ENCODE peak calls at places on chromosomes 4 and X, in ten cellular contexts. K is HFFc6, W is neural crest cell, U is HFF-Myc, H is thoracic aorta, M is RWPE1, V is AG09309, B is cardiac muscle cell, E is foreskin fibroblast, T is pancreas. S is an unnamed sample.

GRCh38 chrX:148823986-148824385 is 323.6 kb downstream of the AFF2 start:
- DNase-seq in K (no peak), H (no peak), B (no peak), M (no peak), W (no peak), U (no peak), E (no peak), V (no peak), T (no peak), S (no peak)

GRCh38 chrX:113892401-113892800 is 691.5 kb upstream of the HTR2C start:
- DNase-seq in T (no peak), B (no peak), H (no peak), V (no peak), K (no peak), M (peak), U (no peak), W (no peak), E (no peak), S (no peak)

GRCh38 chr4:46016306-46016705 is 107.5 kb downstream of the GABRG1 start:
- DNase-seq in U (no peak), T (no peak), E (no peak), K (no peak), V (no peak), B (peak), H (no peak), W (no peak), M (no peak), S (no peak)

GRCh38 chrX:40245411-40246140 is 147.8 kb upstream of the BCOR start:
- DNase-seq in V (no peak), U (no peak), B (no peak), T (no peak), M (no peak), K (peak), W (peak), H (no peak), E (no peak), S (no peak)

GRCh38 chr4:159201168-159201567 is 98.3 kb downstream of the RAPGEF2 start:
- DNase-seq in B (no peak), V (no peak), T (no peak), U (no peak), H (no peak), M (no peak), E (no peak), W (no peak), K (no peak), S (no peak)

GRCh38 chr4:109947918-109948317 is 35.2 kb downstream of the EGF start:
- DNase-seq in W (no peak), V (no peak), B (no peak), U (no peak), H (no peak), M (no peak), K (no peak), T (no peak), E (no peak), S (no peak)

GRCh38 chr4:163048447-163048846 is 118.2 kb downstream of the NAF1 start:
- DNase-seq in E (no peak), M (peak), V (no peak), B (peak), K (no peak), H (no peak), W (no peak), U (no peak), T (no peak), S (no peak)

GRCh38 chrX:3094261-3094660 is 53.0 kb downstream of the ARSF start:
- DNase-seq in U (no peak), W (no peak), E (no peak), V (no peak), T (no peak), M (peak), H (no peak), B (no peak), K (no peak), S (no peak)

GRCh38 chrX:51847463-51847862 is 46.0 kb upstream of the MAGED1 start:
- DNase-seq in M (no peak), U (no peak), V (no peak), E (no peak), H (no peak), T (no peak), K (no peak), W (no peak), B (no peak), S (no peak)

GRCh38 chr4:110005461-110006056 is 92.9 kb downstream of the EGF start:
- DNase-seq in U (peak), K (peak), B (peak), H (no peak), W (no peak), M (peak), V (peak), E (peak), T (no peak), S (no peak)

GRCh38 chrX:13646154-13646549 is 6.8 kb upstream of the TCEANC start:
- DNase-seq in E (peak), K (peak), B (peak), U (peak), T (peak), M (no peak), W (peak), H (no peak), V (no peak), S (no peak)

GRCh38 chr4:119116925-119117900 is 18.4 kb upstream of the MYOZ2 start:
- DNase-seq in K (no peak), B (no peak), H (no peak), W (no peak), T (no peak), M (no peak), E (no peak), V (no peak), U (no peak), S (no peak)

GRCh38 chrX:19739683-19740082 is 147.7 kb downstream of the SH3KBP1 start:
- DNase-seq in W (peak), K (peak), B (peak), U (peak), M (peak), H (no peak), E (peak), T (peak), V (peak), S (no peak)

GRCh38 chr4:108919229-108919893 is 156.5 kb upstream of the ETNPPL start:
- DNase-seq in U (no peak), V (no peak), B (no peak), E (no peak), H (no peak), K (no peak), T (no peak), W (no peak), M (no peak), S (no peak)

GRCh38 chrX:133983243-133983973 is 2.0 kb downstream of the GPC3 start:
- DNase-seq in H (no peak), M (no peak), E (no peak), B (no peak), K (no peak), W (no peak), T (no peak), U (no peak), V (no peak), S (no peak)

GRCh38 chrX:11970935-11971334 is 167.3 kb upstream of the FRMPD4 start:
- DNase-seq in T (no peak), H (no peak), W (no peak), B (no peak), V (no peak), U (no peak), K (peak), E (no peak), M (peak), S (no peak)

GRCh38 chr4:11634283-11634682 is 205.6 kb upstream of the HS3ST1 start:
- DNase-seq in T (no peak), E (no peak), U (no peak), B (no peak), K (no peak), H (no peak), M (no peak), V (no peak), W (no peak), S (no peak)

GRCh38 chr4:121168865-121169281 is 4.8 kb upstream of the TNIP3 start:
- DNase-seq in U (no peak), K (no peak), H (no peak), W (no peak), V (no peak), T (no peak), E (no peak), B (no peak), M (no peak), S (no peak)

GRCh38 chr4:101806914-101807313 is 16.4 kb downstream of the BANK1 start:
- DNase-seq in K (no peak), W (no peak), M (no peak), B (no peak), V (no peak), H (no peak), U (no peak), T (no peak), E (no peak), S (no peak)
- TF ChIP-seq CTCF in K (no peak), W (no peak), M (no peak), B (no peak), V (no peak), H (no peak), U (no peak), T (no peak), E (no peak), S (peak)

GRCh38 chr4:167084326-167084725 is 150.0 kb downstream of the SPOCK3 start:
- DNase-seq in T (no peak), W (no peak), E (no peak), B (no peak), K (no peak), M (no peak), V (no peak), H (no peak), U (no peak), S (no peak)
- TF ChIP-seq CTCF in T (no peak), W (no peak), E (no peak), B (no peak), K (no peak), M (no peak), V (no peak), H (no peak), U (no peak), S (no peak)

GRCh38 chrX:41293269-41293668 is 40.7 kb upstream of the DDX3X start:
- DNase-seq in W (no peak), V (no peak), B (no peak), E (no peak), M (no peak), T (no peak), U (no peak), H (no peak), K (no peak), S (no peak)
- TF ChIP-seq CTCF in W (peak), V (peak), B (no peak), E (no peak), M (no peak), T (no peak), U (peak), H (no peak), K (peak), S (peak)

DNA sequence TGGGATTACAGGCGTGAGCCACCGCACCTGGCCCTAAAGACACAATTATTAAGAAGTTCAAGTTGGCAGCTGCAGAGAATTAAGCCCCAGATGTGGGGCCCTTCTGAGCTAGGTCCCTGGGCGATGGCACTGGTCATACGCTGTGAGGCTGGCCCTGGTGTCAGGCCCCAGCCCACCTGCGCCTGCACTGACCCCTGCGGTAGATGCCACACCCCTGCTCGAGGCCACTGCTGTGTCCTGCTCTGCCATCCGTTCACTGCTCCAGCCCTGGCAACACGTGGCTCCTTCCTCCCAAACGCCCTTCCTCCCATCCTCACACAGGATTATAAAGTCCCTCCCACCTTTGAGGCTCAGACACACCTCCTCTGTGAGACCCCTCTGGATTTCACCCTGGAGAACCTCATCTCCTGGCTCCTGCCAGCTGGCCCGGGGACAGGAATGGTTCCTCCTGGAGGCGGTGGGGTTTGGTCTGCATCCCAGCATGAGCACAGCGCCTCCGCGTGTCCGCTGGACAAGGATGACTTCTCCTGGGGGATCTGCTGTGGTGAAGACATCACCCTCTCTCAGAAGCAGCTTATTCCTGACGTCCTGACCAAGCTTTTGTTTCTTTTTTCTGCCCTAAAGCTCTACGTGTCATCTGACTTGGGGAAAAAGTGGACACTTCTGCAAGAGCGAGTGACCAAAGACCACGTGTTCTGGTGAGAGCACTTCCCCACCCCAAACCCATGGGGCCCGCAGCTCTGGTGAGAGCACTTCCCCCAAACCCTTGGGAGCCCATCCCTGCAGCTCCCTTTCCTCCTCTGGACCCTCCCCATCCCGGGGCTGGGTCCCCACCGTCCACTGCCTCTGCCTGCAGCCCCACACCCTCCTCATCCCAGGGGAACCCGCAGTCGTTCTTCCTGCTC is 219.0 kb upstream of the PSAPL1 start:
- DNase-seq in B (no peak), H (no peak), U (no peak), V (no peak), K (no peak), M (no peak), T (no peak), E (no peak), W (no peak), S (peak)
- TF ChIP-seq CTCF in B (peak), H (no peak), U (no peak), V (no peak), K (peak), M (no peak), T (no peak), E (no peak), W (no peak), S (no peak)

GRCh38 chrX:10164879-10165278 is 8.1 kb downstream of the CLCN4 start:
- DNase-seq in E (no peak), M (no peak), W (no peak), T (no peak), U (no peak), K (no peak), B (no peak), H (no peak), V (no peak), S (no peak)
- TF ChIP-seq CTCF in E (no peak), M (no peak), W (no peak), T (no peak), U (no peak), K (no peak), B (no peak), H (no peak), V (no peak), S (no peak)

DNA sequence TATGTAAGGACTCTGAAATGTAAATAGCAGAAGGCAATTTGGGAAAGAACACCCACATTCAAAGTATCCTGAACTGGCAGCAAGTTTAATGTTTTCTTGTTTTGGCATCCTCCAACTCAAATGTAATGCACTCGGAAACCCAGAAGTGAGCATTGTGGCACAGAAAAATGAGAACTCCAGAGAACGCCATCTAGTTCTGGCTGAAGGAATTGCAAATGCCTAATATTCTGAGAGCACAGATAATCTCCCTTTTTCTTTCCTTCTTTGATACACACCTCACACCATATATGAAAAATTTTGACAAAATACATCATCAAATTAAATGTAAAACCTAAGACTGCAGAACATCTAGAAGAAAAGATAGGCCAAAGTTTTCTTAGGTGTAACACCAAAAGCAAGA is 52.1 kb downstream of the PWWP3B start:
- DNase-seq in E (no peak), M (no peak), W (no peak), H (no peak), B (peak), V (no peak), T (no peak), K (no peak), U (no peak), S (no peak)
- TF ChIP-seq CTCF in E (no peak), M (peak), W (peak), H (no peak), B (peak), V (peak), T (peak), K (no peak), U (peak), S (peak)

GRCh38 chrX:108734426-108734825 is 1.9 kb downstream of the IRS4 start:
- DNase-seq in K (no peak), T (no peak), U (no peak), W (no peak), M (no peak), E (no peak), V (no peak), B (no peak), H (no peak), S (peak)

GRCh38 chrX:108732630-108733321 is 3.6 kb downstream of the IRS4 start:
- DNase-seq in B (peak), V (no peak), U (no peak), M (no peak), H (no peak), W (peak), E (no peak), K (no peak), T (no peak), S (peak)

GRCh38 chrX:108735680-108736508 is 469 bp downstream of the IRS4 start:
- DNase-seq in V (no peak), B (peak), T (peak), E (no peak), M (no peak), K (no peak), H (no peak), U (no peak), W (no peak), S (peak)

GRCh38 chrX:108736509-108737479 is at the start of gene IRS4:
- DNase-seq in E (no peak), W (peak), M (no peak), B (peak), V (no peak), U (no peak), H (no peak), T (peak), K (no peak), S (peak)

DNA sequence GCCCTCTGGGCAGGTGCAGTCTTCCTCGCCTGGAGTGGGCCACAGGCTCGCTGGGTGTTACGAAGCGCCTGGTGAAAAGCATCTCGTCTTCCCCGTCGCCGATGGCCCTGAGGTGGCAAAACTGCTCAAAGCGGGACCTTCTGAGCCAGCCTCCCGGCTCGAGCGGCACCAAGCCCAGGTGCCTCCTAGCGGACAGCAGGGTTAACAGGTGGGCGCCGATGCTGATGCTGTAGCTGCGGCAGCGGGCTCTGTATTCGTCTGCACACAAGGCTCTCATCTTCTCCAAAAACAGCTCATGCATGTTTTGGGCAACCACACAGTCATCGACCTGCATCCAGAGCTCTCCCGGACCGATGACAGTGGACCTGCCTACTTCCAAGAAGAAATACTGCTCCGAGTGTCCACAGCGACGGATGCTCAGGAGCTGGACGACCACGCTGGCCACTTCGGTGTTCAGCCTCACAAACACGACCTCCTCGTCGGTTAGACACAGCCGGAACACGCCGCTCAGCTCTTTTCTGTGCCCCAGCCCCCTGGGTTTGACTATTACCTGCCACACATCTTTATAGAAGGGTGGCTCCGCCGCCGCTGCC is 1.2 kb downstream of the IRS4 start:
- DNase-seq in T (no peak), E (no peak), W (no peak), B (peak), H (no peak), K (no peak), U (no peak), M (no peak), V (no peak), S (peak)
- TF ChIP-seq CTCF in T (no peak), E (no peak), W (peak), B (no peak), H (no peak), K (no peak), U (no peak), M (no peak), V (no peak), S (peak)

GRCh38 chr4:10095296-10095991 is 21.2 kb downstream of the WDR1 start:
- DNase-seq in H (no peak), M (no peak), E (no peak), W (no peak), K (no peak), U (no peak), T (no peak), V (no peak), B (no peak), S (no peak)
- TF ChIP-seq CTCF in H (no peak), M (no peak), E (no peak), W (no peak), K (no peak), U (no peak), T (no peak), V (no peak), B (no peak), S (no peak)

DNA sequence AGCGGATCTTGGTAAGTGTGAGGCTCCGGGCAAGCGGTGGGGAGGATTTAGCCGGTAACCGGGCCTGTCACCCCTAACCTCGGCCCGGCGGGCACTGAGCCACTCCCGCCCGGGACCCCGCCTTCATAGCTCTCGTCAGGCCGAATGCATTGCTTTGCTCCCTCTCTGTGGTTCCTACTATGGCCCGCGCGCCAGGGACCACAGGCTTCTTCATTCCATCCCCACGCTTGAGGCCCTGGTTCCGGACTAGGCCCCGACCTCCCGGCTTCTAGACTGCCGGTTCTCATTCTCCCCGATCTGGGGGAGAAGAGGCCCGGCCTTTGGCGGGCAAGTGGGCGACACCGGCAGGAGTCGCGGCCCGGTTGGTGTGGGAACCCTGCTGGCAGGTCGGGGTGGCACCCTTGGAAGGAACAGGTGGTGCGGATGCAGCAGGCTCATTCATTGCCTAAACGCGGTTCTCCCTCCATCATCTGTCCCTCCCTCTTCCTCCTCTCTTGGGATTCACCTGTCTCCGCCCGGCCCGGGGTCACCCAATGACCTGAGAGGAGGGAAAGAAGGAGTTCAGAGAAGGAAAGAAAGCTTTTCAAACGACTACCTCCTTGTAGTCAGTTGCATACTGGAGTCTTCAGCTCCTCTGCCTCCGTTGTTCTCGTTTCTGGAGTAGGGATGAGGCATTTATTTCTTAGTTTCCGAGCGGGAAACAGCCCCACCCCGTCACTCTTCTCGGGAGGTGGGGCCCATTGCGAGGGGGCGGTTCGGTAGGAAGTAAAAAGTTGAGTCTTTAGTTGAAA is at the start of gene NDUFC1:
- DNase-seq in U (no peak), W (peak), M (peak), T (peak), H (no peak), B (peak), V (no peak), K (peak), E (no peak), S (no peak)
- TF ChIP-seq CTCF in U (peak), W (peak), M (no peak), T (peak), H (peak), B (peak), V (peak), K (peak), E (no peak), S (peak)

GRCh38 chr4:103204114-103204513 is 6.0 kb upstream of the CENPE start:
- DNase-seq in T (no peak), M (no peak), K (peak), E (peak), H (no peak), B (peak), V (no peak), W (no peak), U (no peak), S (no peak)
- TF ChIP-seq CTCF in T (no peak), M (peak), K (peak), E (peak), H (no peak), B (peak), V (peak), W (peak), U (peak), S (peak)

S was measured in chondrocyte.